ENCODE peak calls at places on chromosomes 2 and 18, in eight cellular contexts. P is fibroblast of lung, D is heart right ventricle, O is transverse colon, H is body of pancreas, G is endodermal cell, S is Panc1, M is A549. B is an unnamed sample.

GRCh38 chr18:49849331-49850217 is 36.2 kb upstream of the ACAA2 start:
- DNase-seq in P (peak; percentile 87), D (peak; percentile 30), O (peak; percentile 93), H (peak; percentile 28), G (peak; percentile 94), S (peak; percentile 36), M (peak; percentile 92), B (peak; percentile 96)

GRCh38 chr2:215657844-215658243 is 222.0 kb upstream of the FN1 start:
- DNase-seq in P (peak; percentile 98), D (no peak), O (no peak), H (no peak), G (no peak), S (no peak), M (no peak), B (no peak)

GRCh38 chr2:171754254-171754939 is 67.1 kb downstream of the DYNC1I2 start:
- DNase-seq in P (no peak), D (no peak), O (no peak), H (no peak), G (no peak), S (no peak), M (no peak), B (no peak)

GRCh38 chr2:78431241-78431640 is 594.3 kb upstream of the REG3G start:
- DNase-seq in P (no peak), D (no peak), O (no peak), H (peak; percentile 5), G (no peak), S (no peak), M (no peak), B (no peak)

GRCh38 chr18:55737781-55738468 is 149.9 kb upstream of the TCF4 start:
- DNase-seq in P (no peak), D (no peak), O (no peak), H (no peak), G (no peak), S (no peak), M (no peak), B (no peak)

GRCh38 chr2:216694201-216694825 is 1.0 kb downstream of the IGFBP5 start:
- DNase-seq in P (peak; percentile 47), D (no peak), O (peak; percentile 39), H (peak; percentile 62), G (peak; percentile 91), S (no peak), M (peak; percentile 21), B (peak; percentile 84)

GRCh38 chr2:149068996-149069888 is 30.7 kb downstream of the LYPD6B start:
- DNase-seq in P (peak; percentile 78), D (no peak), O (no peak), H (no peak), G (no peak), S (no peak), M (no peak), B (no peak)

GRCh38 chr2:120222186-120223033 is 790 bp downstream of the TMEM185B start:
- DNase-seq in P (no peak), D (no peak), O (peak; percentile 17), H (no peak), G (no peak), S (no peak), M (no peak), B (peak; percentile 76)

GRCh38 chr18:42614619-42615293 is 500.7 kb downstream of the RIT2 start:
- DNase-seq in P (no peak), D (peak; percentile 65), O (no peak), H (peak; percentile 5), G (no peak), S (no peak), M (no peak), B (no peak)

GRCh38 chr2:163347982-163348842 is 387.6 kb downstream of the FIGN start:
- DNase-seq in P (peak; percentile 79), D (peak; percentile 61), O (peak; percentile 48), H (peak; percentile 76), G (peak; percentile 96), S (peak; percentile 87), M (peak; percentile 70), B (peak; percentile 94)

GRCh38 chr18:7830468-7830867 is 263.4 kb downstream of the PTPRM start:
- DNase-seq in P (no peak), D (no peak), O (no peak), H (no peak), G (no peak), S (no peak), M (no peak), B (no peak)

GRCh38 chr2:25383806-25384205 is 42.1 kb upstream of the DNMT3A start:
- DNase-seq in P (no peak), D (no peak), O (no peak), H (no peak), G (peak; percentile 41), S (no peak), M (no peak), B (peak; percentile 76)

GRCh38 chr2:182020319-182021055 is 34.8 kb downstream of the PPP1R1C start:
- DNase-seq in P (peak; percentile 55), D (no peak), O (no peak), H (no peak), G (no peak), S (no peak), M (no peak), B (no peak)

GRCh38 chr2:43133708-43134570 is 92.5 kb downstream of the ZFP36L2 start:
- DNase-seq in P (no peak), D (no peak), O (peak; percentile 83), H (no peak), G (peak; percentile 49), S (no peak), M (no peak), B (peak; percentile 83)

GRCh38 chr18:23438046-23438377 is 15.1 kb upstream of the RIOK3 start:
- DNase-seq in P (no peak), D (no peak), O (no peak), H (no peak), G (no peak), S (no peak), M (no peak), B (no peak)

GRCh38 chr2:96336104-96336775 is 674 bp downstream of the NCAPH start:
- DNase-seq in P (no peak), D (no peak), O (no peak), H (no peak), G (no peak), S (no peak), M (no peak), B (no peak)

GRCh38 chr2:15458277-15458676 is 102.9 kb downstream of the NBAS start:
- DNase-seq in P (no peak), D (no peak), O (no peak), H (no peak), G (no peak), S (no peak), M (no peak), B (no peak)

GRCh38 chr18:74819433-74820059 is 221.9 kb downstream of the ZNF407 start:
- DNase-seq in P (no peak), D (no peak), O (no peak), H (no peak), G (peak; percentile 91), S (no peak), M (peak; percentile 15), B (no peak)

GRCh38 chr2:152431370-152432098 is 96.6 kb downstream of the FMNL2 start:
- DNase-seq in P (no peak), D (no peak), O (no peak), H (no peak), G (no peak), S (no peak), M (no peak), B (no peak)

GRCh38 chr2:120886967-120887672 is 151.5 kb downstream of the GLI2 start:
- DNase-seq in P (peak; percentile 42), D (no peak), O (no peak), H (peak; percentile 53), G (no peak), S (no peak), M (no peak), B (no peak)

GRCh38 chr2:237156131-237156856 is 70.6 kb downstream of the COPS8 start:
- DNase-seq in P (peak; percentile 84), D (peak; percentile 45), O (peak; percentile 15), H (peak; percentile 18), G (no peak), S (no peak), M (no peak), B (no peak)

DNA sequence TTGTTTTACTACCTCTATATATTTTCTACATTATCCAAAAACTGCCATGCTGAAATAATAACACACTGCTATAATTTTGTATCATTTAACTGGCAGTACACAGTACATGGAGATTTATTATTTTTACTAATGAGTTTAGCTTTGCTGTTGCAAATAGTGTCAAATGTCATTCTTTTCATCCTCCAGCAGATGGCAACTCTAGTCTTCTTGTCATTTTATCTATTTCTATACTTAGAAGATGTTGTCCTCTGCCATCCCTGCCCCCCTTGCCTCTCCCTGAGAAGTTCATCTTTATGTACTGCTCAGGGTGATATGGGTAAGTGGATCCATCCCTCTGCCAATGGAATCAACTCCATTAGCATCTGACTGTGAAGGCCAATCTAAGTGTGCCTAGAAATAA is 21.7 kb upstream of the LRRTM1 start:
- DNase-seq in P (peak; percentile 47), D (peak; percentile 17), O (no peak), H (no peak), G (no peak), S (peak; percentile 17), M (no peak), B (no peak)
- TF ChIP-seq CTCF in P (peak; percentile 23), D (peak; percentile 57), O (peak; percentile 23), H (no peak), G (peak; percentile 80), S (peak; percentile 38), M (no peak), B (peak; percentile 45)

GRCh38 chr2:135744761-135745314 is 3.2 kb downstream of the UBXN4 start:
- DNase-seq in P (peak; percentile 14), D (no peak), O (no peak), H (peak; percentile 19), G (peak; percentile 73), S (no peak), M (peak; percentile 73), B (no peak)
- H3K27ac ChIP-seq in P (peak overlapping the region; percentile 30), D (no peak overlapping the region), O (no peak overlapping the region), H (no peak overlapping the region), G (no peak overlapping the region), S (no peak overlapping the region), M (no peak overlapping the region), B (no peak overlapping the region)

DNA sequence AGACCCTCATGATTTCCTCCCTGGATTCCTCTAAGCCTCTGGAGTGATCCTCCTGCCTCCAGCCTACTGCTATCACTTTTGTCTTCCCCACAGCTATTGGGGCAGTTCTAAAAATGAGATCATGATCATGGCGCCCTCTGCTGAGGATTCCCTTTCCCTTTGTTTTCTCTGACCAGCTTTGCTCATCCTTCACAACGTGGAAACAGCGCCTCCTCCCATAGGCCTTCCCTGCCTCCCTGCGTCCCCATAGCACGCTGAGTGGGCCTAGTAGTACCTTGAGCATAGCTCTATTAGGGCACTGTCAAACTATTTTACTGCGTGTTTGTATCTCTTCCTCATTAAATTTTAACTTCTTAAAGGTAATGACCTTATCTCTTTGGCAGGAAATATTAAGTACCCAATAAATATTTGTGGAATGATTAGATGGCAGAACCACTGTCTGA is 207.0 kb upstream of the FANCL start:
- DNase-seq in P (peak; percentile 73), D (peak; percentile 51), O (peak; percentile 55), H (peak; percentile 66), G (peak; percentile 97), S (peak; percentile 72), M (peak; percentile 53), B (no peak)
- TF ChIP-seq CTCF in P (peak; percentile 80), D (peak; percentile 41), O (peak; percentile 25), H (peak; percentile 48), G (peak; percentile 84), S (peak; percentile 86), M (peak; percentile 97), B (peak; percentile 25)

DNA sequence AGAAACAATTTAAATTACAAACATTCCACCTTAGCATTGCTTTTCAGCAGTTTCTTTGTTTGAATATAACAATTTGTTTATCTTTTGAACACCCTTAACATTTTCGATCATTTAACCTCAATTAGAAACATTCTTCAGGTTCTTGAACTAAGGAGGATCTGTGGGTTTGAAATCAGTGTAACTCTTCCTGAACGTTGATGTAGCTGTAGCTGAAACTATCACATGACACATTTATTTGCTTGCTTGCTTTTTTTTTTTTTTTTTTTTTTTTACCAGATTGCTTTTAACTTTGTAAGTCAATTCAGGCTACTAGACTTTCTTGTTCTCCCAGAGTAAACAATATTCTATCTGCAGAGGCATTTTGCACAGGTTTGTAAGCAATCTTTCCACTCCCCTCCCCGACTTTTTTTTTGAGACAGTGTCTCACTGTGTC is 47.6 kb downstream of the GPD2 start:
- DNase-seq in P (peak; percentile 12), D (no peak), O (no peak), H (no peak), G (no peak), S (no peak), M (no peak), B (no peak)
- H3K27ac ChIP-seq in P (no peak overlapping the region), D (no peak overlapping the region), O (no peak overlapping the region), H (no peak overlapping the region), G (no peak overlapping the region), S (no peak overlapping the region), M (no peak overlapping the region), B (no peak overlapping the region)